ENCODE peak calls at places on chromosome 22, in seven cellular contexts. U is heart right ventricle; O is skeletal muscle cell; V is naive thymus-derived CD4-positive, alpha-beta T cell; L is esophagus muscularis mucosa; D is transverse colon; J is HFF-Myc. C is an unnamed sample.

GRCh38 chr22:19786264-19786585 is 25.6 kb downstream of the TBX1 start:
- DNase-seq in U (no peak), O (no peak), V (no peak), L (no peak), D (no peak), J (no peak), C (no peak)

GRCh38 chr22:31106651-31107205 is 640 bp downstream of the SELENOM start:
- DNase-seq in U (peak), O (no peak), V (no peak), L (no peak), D (no peak), J (no peak), C (peak)

GRCh38 chr22:47807506-47807905 is 1045.1 kb downstream of the TBC1D22A start:
- DNase-seq in U (no peak), O (no peak), V (no peak), L (no peak), D (no peak), J (no peak), C (no peak)

GRCh38 chr22:49604732-49605302 is 222.9 kb downstream of the BRD1 start:
- DNase-seq in U (no peak), O (no peak), V (no peak), L (no peak), D (no peak), J (no peak), C (no peak)

GRCh38 chr22:33519974-33520903 is 400.0 kb downstream of the LARGE1 start:
- DNase-seq in U (no peak), O (no peak), V (no peak), L (no peak), D (no peak), J (no peak), C (no peak)

GRCh38 chr22:20268350-20269012 is 363 bp upstream of the RTN4R start:
- DNase-seq in U (peak), O (no peak), V (peak), L (no peak), D (peak), J (no peak), C (no peak)

GRCh38 chr22:50063589-50064393 is 5.7 kb upstream of the TTLL8 start:
- DNase-seq in U (no peak), O (no peak), V (no peak), L (no peak), D (no peak), J (no peak), C (no peak)

GRCh38 chr22:43077121-43077877 is 11.9 kb downstream of the TTLL1 start:
- DNase-seq in U (peak), O (no peak), V (no peak), L (no peak), D (peak), J (no peak), C (no peak)

GRCh38 chr22:49900441-49901230 is 17.6 kb downstream of the ALG12 start:
- DNase-seq in U (no peak), O (no peak), V (no peak), L (no peak), D (no peak), J (peak), C (no peak)

GRCh38 chr22:19986011-19986409 is 30.6 kb downstream of the ARVCF start:
- DNase-seq in U (no peak), O (no peak), V (no peak), L (no peak), D (no peak), J (no peak), C (no peak)

GRCh38 chr22:47629273-47629711 is 866.8 kb downstream of the TBC1D22A start:
- DNase-seq in U (no peak), O (no peak), V (no peak), L (peak), D (no peak), J (no peak), C (peak)

GRCh38 chr22:49259870-49260615 is 567.6 kb downstream of the BRD1 start:
- DNase-seq in U (no peak), O (no peak), V (no peak), L (no peak), D (no peak), J (no peak), C (peak)

GRCh38 chr22:20545681-20546521 is 38.5 kb downstream of the MED15 start:
- DNase-seq in U (no peak), O (no peak), V (no peak), L (no peak), D (no peak), J (no peak), C (no peak)

GRCh38 chr22:20194681-20195593 is 44.1 kb upstream of the CCDC188 start:
- DNase-seq in U (no peak), O (no peak), V (no peak), L (no peak), D (no peak), J (no peak), C (no peak)

GRCh38 chr22:46984751-46985506 is 222.5 kb downstream of the TBC1D22A start:
- DNase-seq in U (no peak), O (peak), V (no peak), L (no peak), D (no peak), J (no peak), C (no peak)

GRCh38 chr22:43592470-43592869 is 180.7 kb downstream of the MPPED1 start:
- DNase-seq in U (no peak), O (no peak), V (no peak), L (peak), D (no peak), J (no peak), C (no peak)

GRCh38 chr22:30940655-30941362 is 27.8 kb downstream of the MORC2 start:
- DNase-seq in U (no peak), O (no peak), V (peak), L (no peak), D (no peak), J (no peak), C (no peak)

GRCh38 chr22:46038516-46039430 is 61.8 kb upstream of the WNT7B start:
- DNase-seq in U (no peak), O (no peak), V (no peak), L (no peak), D (no peak), J (no peak), C (peak)

GRCh38 chr22:50729391-50730012 is 8.5 kb upstream of the ACR start:
- DNase-seq in U (no peak), O (no peak), V (no peak), L (no peak), D (peak), J (no peak), C (no peak)

GRCh38 chr22:48894064-48894671 is 933.5 kb downstream of the BRD1 start:
- DNase-seq in U (no peak), O (no peak), V (no peak), L (peak), D (no peak), J (no peak), C (peak)

GRCh38 chr22:24060375-24060788 is 49.3 kb downstream of the CABIN1 start:
- DNase-seq in U (peak), O (peak), V (no peak), L (no peak), D (no peak), J (peak), C (peak)

GRCh38 chr22:23549198-23549595 is 30.9 kb downstream of the IGLL1 start:
- DNase-seq in U (no peak), O (no peak), V (no peak), L (no peak), D (no peak), J (no peak), C (no peak)

GRCh38 chr22:27372969-27373670 is 428.4 kb downstream of the MN1 start:
- DNase-seq in U (no peak), O (no peak), V (no peak), L (peak), D (peak), J (no peak), C (no peak)

GRCh38 chr22:49784987-49785614 is 42.6 kb downstream of the BRD1 start:
- DNase-seq in U (no peak), O (no peak), V (no peak), L (no peak), D (no peak), J (no peak), C (no peak)

GRCh38 chr22:19775496-19776325 is 15.1 kb downstream of the TBX1 start:
- DNase-seq in U (no peak), O (no peak), V (no peak), L (no peak), D (no peak), J (no peak), C (no peak)

GRCh38 chr22:20316217-20316843 is 3.5 kb downstream of the DGCR6L start:
- DNase-seq in U (no peak), O (no peak), V (no peak), L (peak), D (peak), J (no peak), C (peak)

GRCh38 chr22:49237703-49238102 is 590.0 kb downstream of the BRD1 start:
- DNase-seq in U (no peak), O (no peak), V (no peak), L (peak), D (no peak), J (no peak), C (no peak)

GRCh38 chr22:46542011-46542985 is 4.9 kb upstream of the CELSR1 start:
- DNase-seq in U (peak), O (no peak), V (peak), L (no peak), D (peak), J (no peak), C (no peak)

GRCh38 chr22:46078241-46079092 is 71.9 kb upstream of the PPARA start:
- DNase-seq in U (peak), O (no peak), V (no peak), L (no peak), D (peak), J (no peak), C (peak)

GRCh38 chr22:49514656-49515055 is 313.0 kb downstream of the BRD1 start:
- DNase-seq in U (no peak), O (no peak), V (no peak), L (no peak), D (no peak), J (no peak), C (no peak)

GRCh38 chr22:47196881-47197701 is 434.6 kb downstream of the TBC1D22A start:
- DNase-seq in U (no peak), O (no peak), V (no peak), L (no peak), D (no peak), J (no peak), C (peak)

GRCh38 chr22:45830531-45831245 is 146.3 kb downstream of the WNT7B start:
- DNase-seq in U (no peak), O (peak), V (no peak), L (no peak), D (no peak), J (peak), C (no peak)

GRCh38 chr22:46619240-46619829 is 851 bp upstream of the GRAMD4 start:
- DNase-seq in U (no peak), O (no peak), V (no peak), L (no peak), D (no peak), J (no peak), C (no peak)

GRCh38 chr22:20155330-20156041 is 4.6 kb upstream of the CCDC188 start:
- DNase-seq in U (peak), O (no peak), V (no peak), L (no peak), D (no peak), J (peak), C (no peak)

GRCh38 chr22:20044495-20045151 is 23.7 kb downstream of the TANGO2 start:
- DNase-seq in U (no peak), O (no peak), V (no peak), L (no peak), D (no peak), J (no peak), C (no peak)

GRCh38 chr22:46072981-46073682 is 77.2 kb upstream of the PPARA start:
- DNase-seq in U (no peak), O (no peak), V (no peak), L (no peak), D (peak), J (no peak), C (peak)

GRCh38 chr22:37165940-37166674 is 16.4 kb upstream of the IL2RB start:
- DNase-seq in U (no peak), O (no peak), V (no peak), L (no peak), D (no peak), J (no peak), C (no peak)

GRCh38 chr22:37166675-37167066 is 17.0 kb upstream of the IL2RB start:
- DNase-seq in U (peak), O (no peak), V (peak), L (peak), D (peak), J (no peak), C (peak)

GRCh38 chr22:37169412-37169811 is 18.6 kb downstream of the C1QTNF6 start:
- DNase-seq in U (no peak), O (no peak), V (no peak), L (no peak), D (no peak), J (no peak), C (peak)

GRCh38 chr22:37167981-37168647 is 18.4 kb upstream of the IL2RB start:
- DNase-seq in U (no peak), O (no peak), V (no peak), L (no peak), D (no peak), J (no peak), C (no peak)

DNA sequence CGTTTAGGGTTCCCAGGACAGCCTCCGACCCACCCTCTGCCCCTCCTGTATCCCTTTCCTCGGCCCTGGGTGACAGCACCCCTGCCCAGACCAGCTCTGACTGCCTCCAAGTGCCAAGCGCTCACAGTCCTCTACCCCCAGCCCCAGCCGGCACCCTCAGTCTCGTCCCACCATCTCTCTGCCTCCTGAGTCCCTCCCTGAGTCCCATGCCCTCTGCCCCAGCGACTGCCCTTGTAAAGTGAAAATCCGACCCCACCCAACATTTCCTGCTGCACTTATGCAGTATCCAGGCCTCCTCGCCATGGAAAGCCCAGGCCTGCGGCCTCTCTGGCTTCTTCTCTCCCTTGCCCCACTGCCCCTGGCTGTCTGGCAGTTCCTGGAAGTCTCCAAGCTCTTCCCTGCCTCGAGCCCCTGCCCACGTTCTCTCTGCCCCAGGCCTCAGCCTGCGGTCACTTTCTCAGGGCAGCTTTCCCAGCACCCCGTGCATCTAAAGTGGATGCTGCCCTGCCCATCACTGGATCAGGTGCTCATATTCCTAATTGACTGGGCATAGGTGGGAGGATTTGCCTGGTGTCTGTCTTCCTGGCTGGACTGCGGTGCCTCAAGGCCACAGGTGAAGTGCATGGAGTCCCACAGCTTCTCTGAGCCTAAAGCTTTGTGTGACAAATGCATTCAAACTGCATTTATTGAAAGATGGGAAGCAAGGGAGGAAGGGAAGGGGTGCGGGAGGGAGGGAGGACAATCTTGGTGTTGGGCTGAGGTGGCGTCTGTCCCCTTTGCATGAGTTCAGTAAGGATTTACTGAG is 17.7 kb upstream of the IL2RB start:
- DNase-seq in U (no peak), O (no peak), V (no peak), L (no peak), D (peak), J (no peak), C (no peak)
- H3K4me3 ChIP-seq in U (no peak), O (no peak), V (peak), L (no peak), D (no peak), J (no peak), C (no peak)

GRCh38 chr22:35383679-35384071 is 2.8 kb downstream of the HMOX1 start:
- DNase-seq in U (no peak), O (no peak), V (no peak), L (no peak), D (no peak), J (no peak), C (no peak)
- H3K4me3 ChIP-seq in U (no peak), O (no peak), V (no peak), L (no peak), D (no peak), J (no peak), C (peak)

GRCh38 chr22:36379593-36380361 is 8.0 kb downstream of the MYH9 start:
- DNase-seq in U (no peak), O (no peak), V (peak), L (no peak), D (no peak), J (no peak), C (no peak)
- H3K4me3 ChIP-seq in U (no peak), O (no peak), V (peak), L (peak), D (no peak), J (no peak), C (peak)

GRCh38 chr22:40345271-40345670 is 1.0 kb upstream of the ADSL start:
- DNase-seq in U (no peak), O (no peak), V (no peak), L (no peak), D (peak), J (no peak), C (no peak)
- H3K4me3 ChIP-seq in U (peak), O (peak), V (no peak), L (peak), D (no peak), J (peak), C (peak)

DNA sequence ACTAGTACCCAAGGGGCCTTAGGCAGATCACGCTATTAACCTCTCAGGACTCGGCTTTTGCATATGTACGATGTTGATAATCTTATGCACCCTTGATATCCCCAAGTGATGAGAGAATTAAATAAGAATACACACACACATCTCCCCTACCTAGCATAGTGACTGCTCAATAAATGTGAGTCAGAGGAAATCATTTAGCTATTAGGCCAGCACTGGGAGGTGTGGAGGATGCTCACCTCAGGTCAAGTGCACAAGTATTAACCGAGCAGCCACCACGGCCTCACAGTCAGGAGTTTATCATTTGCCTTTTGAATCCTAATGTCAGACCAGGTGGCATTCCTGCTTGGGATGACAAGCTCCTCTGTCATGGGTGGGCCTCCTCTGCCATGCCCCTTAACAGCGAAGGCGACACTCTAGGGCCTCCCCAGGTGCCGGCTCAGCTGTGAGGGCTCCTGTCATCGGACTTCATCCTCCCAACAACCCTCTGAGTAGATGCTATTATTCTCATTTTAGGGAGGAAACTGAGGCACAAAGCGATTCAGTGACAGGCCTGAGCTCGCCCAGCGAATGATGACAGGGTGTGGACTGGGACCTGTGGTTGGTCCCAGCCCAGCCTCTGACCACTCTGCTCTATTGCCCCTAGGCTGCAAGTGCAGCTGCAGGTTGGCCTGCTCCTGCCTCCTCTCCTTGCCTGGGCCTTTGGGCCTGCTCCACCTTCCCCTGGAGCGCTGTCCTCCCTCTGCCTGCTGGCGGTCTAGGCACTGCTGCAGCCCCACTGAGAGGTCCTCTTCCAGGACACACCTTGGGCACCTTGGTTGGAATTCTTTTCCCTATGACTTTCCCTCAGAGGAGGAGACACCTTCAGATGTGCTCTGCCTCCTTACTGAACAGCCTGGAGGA is 5.0 kb upstream of the SOX10 start:
- DNase-seq in U (no peak), O (no peak), V (no peak), L (no peak), D (no peak), J (no peak), C (no peak)
- H3K4me3 ChIP-seq in U (no peak), O (no peak), V (no peak), L (no peak), D (no peak), J (no peak), C (no peak)

GRCh38 chr22:38697055-38697980 is 3.4 kb downstream of the JOSD1 start:
- DNase-seq in U (no peak), O (no peak), V (no peak), L (no peak), D (no peak), J (no peak), C (no peak)
- H3K4me3 ChIP-seq in U (no peak), O (no peak), V (peak), L (peak), D (no peak), J (peak), C (peak)

GRCh38 chr22:28585324-28585723 is 94.3 kb downstream of the TTC28 start:
- DNase-seq in U (no peak), O (no peak), V (no peak), L (no peak), D (no peak), J (no peak), C (no peak)

GRCh38 chr22:28581020-28581419 is 98.6 kb downstream of the TTC28 start:
- DNase-seq in U (no peak), O (no peak), V (no peak), L (no peak), D (no peak), J (no peak), C (no peak)

DNA sequence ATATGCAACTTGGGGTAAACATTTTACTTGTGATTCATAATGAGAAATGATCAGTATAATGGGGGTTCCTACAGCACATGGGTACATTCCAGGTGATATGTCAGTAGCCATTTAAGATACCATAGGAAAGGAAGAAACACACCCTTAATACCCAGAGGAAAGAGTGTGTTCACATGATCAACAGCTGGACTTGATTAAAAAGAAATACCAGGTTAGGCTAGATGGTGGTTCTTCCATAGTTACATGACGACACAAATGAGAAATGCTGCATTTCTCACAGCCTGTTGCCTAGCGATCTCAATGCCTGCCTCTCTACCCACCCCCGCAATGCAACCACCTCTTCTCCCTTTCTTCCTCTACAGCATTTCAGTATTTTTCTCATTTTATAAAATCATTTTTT is 96.8 kb downstream of the TTC28 start:
- DNase-seq in U (no peak), O (peak), V (no peak), L (no peak), D (no peak), J (peak), C (no peak)
- H3K4me3 ChIP-seq in U (no peak), O (no peak), V (no peak), L (no peak), D (no peak), J (no peak), C (no peak)

GRCh38 chr22:32202539-32203180 is 2.2 kb downstream of the RFPL2 start:
- DNase-seq in U (peak), O (no peak), V (peak), L (peak), D (peak), J (peak), C (no peak)
- H3K4me3 ChIP-seq in U (peak), O (no peak), V (peak), L (no peak), D (no peak), J (no peak), C (peak)

GRCh38 chr22:25563757-25564319 is 637 bp upstream of the GRK3 start:
- DNase-seq in U (peak), O (no peak), V (no peak), L (no peak), D (peak), J (no peak), C (no peak)
- H3K4me3 ChIP-seq in U (peak), O (peak), V (peak), L (peak), D (peak), J (peak), C (peak)